ENCODE peak calls at places on chromosomes 7 and 10, in four cellular contexts. I is H1, U is stomach, T is tibial nerve. C is an unnamed sample.
A peak's percentile ranks its signal among the peaks of the same experiment; 100 is the strongest.

GRCh38 chr10:132469197-132469942 is 68.2 kb upstream of the INPP5A start:
- DNase-seq in U (no peak), I (no peak), T (no peak), C (no peak)

GRCh38 chr10:124708922-124709520 is 35.2 kb downstream of the FAM53B start:
- DNase-seq in I (no peak), U (no peak), T (no peak), C (no peak)

GRCh38 chr10:373516-374309 is 238.5 kb downstream of the ZMYND11 start:
- DNase-seq in U (no peak), T (no peak), I (no peak), C (no peak)

GRCh38 chr7:2034291-2035201 is 198.2 kb downstream of the MAD1L1 start:
- DNase-seq in T (no peak), I (no peak), U (no peak), C (no peak)

GRCh38 chr7:25845341-25845923 is 306.6 kb upstream of the NFE2L3 start:
- DNase-seq in U (no peak), T (no peak), I (no peak), C (no peak)

GRCh38 chr7:39606352-39606751 is 17.0 kb upstream of the RALA start:
- DNase-seq in T (no peak), U (no peak), I (no peak), C (no peak)

GRCh38 chr10:20984632-20985031 is 87.5 kb upstream of the NEBL start:
- DNase-seq in I (no peak), T (no peak), U (peak; percentile 44), C (no peak)

GRCh38 chr10:22630229-22631174 is 83.9 kb downstream of the PIP4K2A start:
- DNase-seq in U (no peak), I (no peak), T (no peak), C (no peak)

GRCh38 chr10:86779267-86780017 is 23.0 kb downstream of the BMPR1A start:
- DNase-seq in U (no peak), T (no peak), I (no peak), C (no peak)

GRCh38 chr7:129438839-129439640 is 4.8 kb downstream of the STRIP2 start:
- DNase-seq in T (no peak), U (no peak), I (no peak), C (no peak)

GRCh38 chr10:25308278-25308677 is 133.5 kb downstream of the GPR158 start:
- DNase-seq in U (no peak), T (no peak), I (no peak), C (no peak)

GRCh38 chr7:142177869-142178268 is 66.4 kb downstream of the MGAM2 start:
- DNase-seq in T (no peak), U (no peak), I (no peak), C (no peak)

GRCh38 chr10:103853428-103854264 is 1.7 kb downstream of the SH3PXD2A start:
- DNase-seq in I (no peak), U (no peak), T (no peak), C (no peak)

GRCh38 chr7:99289185-99289584 is 16.5 kb downstream of the MYH16 start:
- DNase-seq in T (no peak), U (peak; percentile 52), I (no peak), C (no peak)

GRCh38 chr7:128841171-128841690 is 11.0 kb downstream of the FLNC start:
- DNase-seq in I (no peak), U (no peak), T (no peak), C (no peak)

GRCh38 chr10:37865264-37865663 is 7.9 kb upstream of the ZNF248 start:
- DNase-seq in I (no peak), U (no peak), T (no peak), C (no peak)

GRCh38 chr10:404341-404740 is 269.1 kb downstream of the ZMYND11 start:
- DNase-seq in I (no peak), U (no peak), T (no peak), C (no peak)

DNA sequence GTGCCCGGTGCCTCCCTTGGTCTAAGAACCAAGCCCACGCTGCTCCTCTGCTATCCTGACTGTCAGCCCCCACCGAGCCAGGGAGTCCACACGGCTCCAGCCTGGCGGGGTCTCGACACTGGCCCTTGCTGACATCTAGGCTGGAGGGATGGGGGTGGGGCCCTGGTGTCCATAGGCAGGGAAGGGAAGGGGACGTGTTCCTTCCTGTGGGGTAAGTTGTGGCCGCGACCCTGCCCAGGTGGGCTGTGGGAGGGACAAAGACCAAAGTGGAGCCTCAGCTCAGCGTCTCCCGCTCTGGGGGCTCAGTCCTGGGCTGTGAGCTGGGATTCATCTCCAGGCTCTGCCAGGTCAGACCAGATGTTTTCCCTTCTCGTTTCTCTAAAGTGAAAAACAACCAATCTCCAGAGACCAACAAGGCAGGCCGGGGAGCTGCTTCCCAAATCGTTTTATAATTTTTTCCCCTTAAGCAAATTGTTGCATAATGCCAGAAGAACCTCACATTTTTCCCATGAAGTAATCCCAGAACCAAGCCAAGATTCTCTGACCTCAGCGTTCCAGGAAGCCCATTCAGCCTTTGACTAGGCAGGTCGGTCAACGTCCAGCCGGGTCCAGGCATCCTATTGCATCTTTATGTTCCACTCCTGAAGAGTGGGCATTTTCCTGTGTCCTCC is 101.2 kb downstream of the RGS10 start:
- DNase-seq in U (no peak), T (peak; percentile 68), I (no peak), C (peak; percentile 51)
- TF ChIP-seq POLR2A in U (no peak), T (no peak), I (no peak), C (no peak)

GRCh38 chr10:79502561-79503309 is 9.6 kb upstream of the EIF5AL1 start:
- DNase-seq in T (no peak), I (peak; percentile 29), U (no peak), C (no peak)
- TF ChIP-seq CTCF in T (peak; percentile 18), I (peak; percentile 66), U (peak; percentile 47), C (no peak)

GRCh38 chr10:3538850-3539531 is 246.0 kb downstream of the KLF6 start:
- DNase-seq in U (peak; percentile 34), T (peak; percentile 56), I (peak; percentile 44), C (no peak)

GRCh38 chr10:3539696-3540383 is 245.2 kb downstream of the KLF6 start:
- DNase-seq in I (no peak), T (no peak), U (no peak), C (no peak)

GRCh38 chr10:3537518-3537917 is 247.5 kb downstream of the KLF6 start:
- DNase-seq in T (no peak), I (no peak), U (no peak), C (no peak)

GRCh38 chr10:3535001-3535400 is 250.0 kb downstream of the KLF6 start:
- DNase-seq in U (no peak), T (no peak), I (no peak), C (no peak)

GRCh38 chr10:3538291-3538849 is 246.6 kb downstream of the KLF6 start:
- DNase-seq in U (no peak), I (no peak), T (no peak), C (no peak)
- H3K36me3 ChIP-seq in U (no peaks in the 10 kb centered on the region), I (no peaks in the 10 kb centered on the region), T (no peaks in the 10 kb centered on the region), C (no peaks in the 10 kb centered on the region)

GRCh38 chr7:8085420-8085819 is 116.8 kb downstream of the GLCCI1 start:
- DNase-seq in I (no peak), U (no peak), T (no peak), C (no peak)
- TF ChIP-seq POLR2A in I (no peak), U (no peak), T (no peak), C (no peak)

DNA sequence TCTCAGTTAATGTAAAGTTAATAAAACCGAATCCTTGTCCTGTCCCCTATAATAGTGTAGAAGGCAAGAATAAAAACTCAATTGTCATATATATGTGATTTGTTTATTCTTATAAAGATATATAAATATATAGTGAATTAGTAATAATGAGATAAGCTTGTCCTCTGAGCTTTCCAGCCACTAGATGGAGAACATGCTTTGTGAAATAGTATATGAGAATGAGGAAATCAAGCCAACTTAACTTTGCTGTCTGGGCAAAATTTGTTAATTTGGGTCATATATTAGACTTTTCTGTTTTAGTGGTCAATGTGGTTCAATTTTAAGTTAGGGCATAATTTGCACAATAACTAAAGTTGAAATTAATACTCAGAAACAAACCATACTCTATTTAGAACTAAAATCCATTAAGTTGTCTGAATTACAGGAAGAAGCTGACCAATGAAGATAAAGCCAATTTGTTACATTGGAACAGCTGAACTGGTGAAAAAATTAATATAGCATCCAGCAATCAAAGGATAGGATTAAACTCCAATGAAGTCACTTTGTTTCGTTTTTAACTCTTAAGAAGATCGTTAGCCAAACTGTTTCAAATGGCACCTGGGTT is 595.0 kb downstream of the ARL4A start:
- DNase-seq in I (no peak), U (no peak), T (no peak), C (no peak)
- TF ChIP-seq CTCF in I (peak; percentile 20), U (no peak), T (no peak), C (no peak)

GRCh38 chr7:151143261-151144015 is 24.1 kb downstream of the GBX1 start:
- DNase-seq in U (peak; percentile 24), I (no peak), T (no peak), C (no peak)
- H3K36me3 ChIP-seq in U (peaks cover 21% of the 10 kb centered on the region), I (no peaks in the 10 kb centered on the region), T (no peaks in the 10 kb centered on the region), C (peaks cover 3% of the 10 kb centered on the region)

C was measured in breast epithelium.